ENCODE peak calls at places on chromosomes 16 and 17, in four cellular contexts. T is fibroblast of pulmonary artery, W is fibroblast of lung, U is adrenal gland. N is an unnamed sample.

GRCh38 chr17:38982858-38983746 is 15.9 kb upstream of the FBXO47 start:
- DNase-seq in T (peak; percentile 84), W (peak; percentile 58), U (peak; percentile 28), N (no peak)

GRCh38 chr17:18256776-18257175 is 1.8 kb downstream of the FLII start:
- DNase-seq in T (no peak), U (peak; percentile 21), W (no peak), N (no peak)

GRCh38 chr17:27506348-27507218 is 50.3 kb downstream of the KSR1 start:
- DNase-seq in U (no peak), T (no peak), W (peak; percentile 80), N (no peak)

GRCh38 chr17:42378597-42379594 is 9.3 kb downstream of the STAT3 start:
- DNase-seq in T (peak; percentile 34), W (peak; percentile 42), U (no peak), N (no peak)

GRCh38 chr17:36673068-36673467 is 71.7 kb downstream of the MRM1 start:
- DNase-seq in T (no peak), U (no peak), W (no peak), N (no peak)

GRCh38 chr16:2529061-2529931 is 1.9 kb downstream of the CEMP1 start:
- DNase-seq in U (no peak), T (no peak), W (no peak), N (no peak)

GRCh38 chr17:39225308-39225973 is at the start of gene STAC2:
- DNase-seq in W (no peak), T (no peak), U (no peak), N (no peak)

GRCh38 chr16:15899538-15900100 is 11.2 kb upstream of the CEP20 start:
- DNase-seq in T (peak; percentile 54), U (peak; percentile 33), W (peak; percentile 98), N (peak; percentile 30)

GRCh38 chr17:69512946-69513345 is 98.4 kb downstream of the MAP2K6 start:
- DNase-seq in U (no peak), W (no peak), T (no peak), N (no peak)

GRCh38 chr17:31524926-31525800 is 133.7 kb downstream of the RAB11FIP4 start:
- DNase-seq in W (peak; percentile 89), T (peak; percentile 95), U (peak; percentile 86), N (peak; percentile 47)

GRCh38 chr17:26773189-26774188 is 520.4 kb upstream of the WSB1 start:
- DNase-seq in U (no peak), W (no peak), T (no peak), N (no peak)

GRCh38 chr16:9091867-9092281 is 430 bp downstream of the HAPSTR1 start:
- DNase-seq in W (no peak), U (no peak), T (peak; percentile 33), N (no peak)

GRCh38 chr17:29753845-29754439 is 131.2 kb upstream of the CORO6 start:
- DNase-seq in T (no peak), U (no peak), W (no peak), N (no peak)

GRCh38 chr17:38996660-38997337 is 29.6 kb upstream of the FBXO47 start:
- DNase-seq in W (peak; percentile 52), U (no peak), T (no peak), N (no peak)

GRCh38 chr16:35596467-35596866 is 2137.1 kb downstream of the TP53TG3F start:
- DNase-seq in U (no peak), W (no peak), T (no peak), N (no peak)

GRCh38 chr17:77400445-77400870 is 259.7 kb downstream of the SEC14L1 start:
- DNase-seq in T (no peak), W (no peak), U (no peak), N (no peak)

GRCh38 chr17:39607851-39608130 is at the start of gene NEUROD2:
- DNase-seq in W (no peak), T (no peak), U (no peak), N (no peak)

GRCh38 chr16:89216315-89217137 is 977 bp upstream of the ZNF778 start:
- DNase-seq in U (peak; percentile 71), T (peak; percentile 79), W (peak; percentile 70), N (peak; percentile 27)

GRCh38 chr16:20898938-20899502 is 1.1 kb downstream of the DCUN1D3 start:
- DNase-seq in W (peak; percentile 93), U (no peak), T (peak; percentile 80), N (peak; percentile 54)

GRCh38 chr17:78383725-78384471 is 5.4 kb downstream of the PGS1 start:
- DNase-seq in W (peak; percentile 100), T (peak; percentile 99), U (peak; percentile 52), N (peak; percentile 96)

GRCh38 chr17:37567137-37567927 is 41.9 kb downstream of the SYNRG start:
- DNase-seq in T (no peak), U (no peak), W (peak; percentile 44), N (no peak)

GRCh38 chr17:17739388-17740066 is 58.3 kb downstream of the RAI1 start:
- DNase-seq in U (no peak), W (peak; percentile 71), T (peak; percentile 43), N (no peak)

GRCh38 chr17:78368854-78369495 is 9.1 kb upstream of the SOCS3 start:
- DNase-seq in T (no peak), W (no peak), U (no peak), N (no peak)

GRCh38 chr17:63911657-63912100 is 621 bp upstream of the CSHL1 start:
- DNase-seq in W (peak; percentile 5), U (peak; percentile 55), T (peak; percentile 30), N (no peak)

GRCh38 chr16:29745853-29746345 is at the start of gene C16orf54:
- DNase-seq in T (no peak), U (peak; percentile 31), W (no peak), N (no peak)

GRCh38 chr17:74380086-74380958 is 13.0 kb downstream of the GPR142 start:
- DNase-seq in U (no peak), W (no peak), T (no peak), N (no peak)

GRCh38 chr17:35314415-35315216 is 58.8 kb downstream of the SLFN11 start:
- DNase-seq in W (no peak), U (no peak), T (no peak), N (no peak)

GRCh38 chr16:84582958-84583516 is 34.8 kb downstream of the COTL1 start:
- DNase-seq in T (no peak), W (peak; percentile 85), U (no peak), N (no peak)

GRCh38 chr16:89117975-89118289 is 24.3 kb downstream of the ACSF3 start:
- DNase-seq in T (no peak), W (no peak), U (no peak), N (no peak)

GRCh38 chr16:28910046-28911031 is 14.7 kb downstream of the RABEP2 start:
- DNase-seq in W (no peak), U (no peak), T (no peak), N (no peak)

GRCh38 chr17:16418684-16419066 is 3.3 kb downstream of the TRPV2 start:
- DNase-seq in W (no peak), U (no peak), T (no peak), N (no peak)

GRCh38 chr16:66934138-66934838 is at the start of gene CIAO2B:
- DNase-seq in T (peak; percentile 87), U (peak; percentile 93), W (peak; percentile 82), N (no peak)
- H3K4me3 ChIP-seq in T (peak within 1 kb of the TSS; percentile 83), U (peak within 1 kb of the TSS; percentile 80), W (peak within 1 kb of the TSS; percentile 92), N (peak within 1 kb of the TSS; percentile 74)

GRCh38 chr16:49382916-49383315 is 9.3 kb downstream of the C16orf78 start:
- DNase-seq in W (no peak), U (no peak), T (no peak), N (no peak)
- TF ChIP-seq CTCF in W (no peak), U (no peak), T (no peak), N (no peak)

GRCh38 chr17:45574376-45574775 is 83.9 kb upstream of the PLEKHM1 start:
- DNase-seq in W (peak; percentile 64), U (no peak), T (peak; percentile 58), N (no peak)

GRCh38 chr17:45577571-45578279 is 87.2 kb upstream of the PLEKHM1 start:
- DNase-seq in T (no peak), W (no peak), U (no peak), N (no peak)

GRCh38 chr17:45575126-45575885 is 84.8 kb upstream of the PLEKHM1 start:
- DNase-seq in U (no peak), W (no peak), T (no peak), N (no peak)

GRCh38 chr17:45578516-45579455 is 88.3 kb upstream of the PLEKHM1 start:
- DNase-seq in T (no peak), U (no peak), W (no peak), N (no peak)

GRCh38 chr17:45573915-45574314 is 83.4 kb upstream of the PLEKHM1 start:
- DNase-seq in U (no peak), T (no peak), W (peak; percentile 19), N (no peak)
- H3K4me3 ChIP-seq in U (no peak overlapping the region), T (no peak overlapping the region), W (no peak overlapping the region), N (no peak overlapping the region)

GRCh38 chr17:81440511-81441244 is 45.4 kb downstream of the BAHCC1 start:
- DNase-seq in W (no peak), U (no peak), T (no peak), N (no peak)
- TF ChIP-seq CTCF in W (peak; percentile 19), U (peak; percentile 50), T (peak; percentile 46), N (peak; percentile 59)

GRCh38 chr17:7590743-7591142 is 849 bp upstream of the SOX15 start:
- DNase-seq in U (no peak), T (peak; percentile 44), W (peak; percentile 76), N (no peak)

GRCh38 chr17:7588553-7589203 is 1.2 kb downstream of the SOX15 start:
- DNase-seq in U (no peak), W (no peak), T (no peak), N (no peak)

GRCh38 chr17:7587831-7588230 is 2.1 kb downstream of the SOX15 start:
- DNase-seq in T (no peak), W (peak; percentile 54), U (no peak), N (no peak)

GRCh38 chr17:7589891-7590611 is at the start of gene SOX15:
- DNase-seq in U (no peak), T (no peak), W (peak; percentile 59), N (no peak)

DNA sequence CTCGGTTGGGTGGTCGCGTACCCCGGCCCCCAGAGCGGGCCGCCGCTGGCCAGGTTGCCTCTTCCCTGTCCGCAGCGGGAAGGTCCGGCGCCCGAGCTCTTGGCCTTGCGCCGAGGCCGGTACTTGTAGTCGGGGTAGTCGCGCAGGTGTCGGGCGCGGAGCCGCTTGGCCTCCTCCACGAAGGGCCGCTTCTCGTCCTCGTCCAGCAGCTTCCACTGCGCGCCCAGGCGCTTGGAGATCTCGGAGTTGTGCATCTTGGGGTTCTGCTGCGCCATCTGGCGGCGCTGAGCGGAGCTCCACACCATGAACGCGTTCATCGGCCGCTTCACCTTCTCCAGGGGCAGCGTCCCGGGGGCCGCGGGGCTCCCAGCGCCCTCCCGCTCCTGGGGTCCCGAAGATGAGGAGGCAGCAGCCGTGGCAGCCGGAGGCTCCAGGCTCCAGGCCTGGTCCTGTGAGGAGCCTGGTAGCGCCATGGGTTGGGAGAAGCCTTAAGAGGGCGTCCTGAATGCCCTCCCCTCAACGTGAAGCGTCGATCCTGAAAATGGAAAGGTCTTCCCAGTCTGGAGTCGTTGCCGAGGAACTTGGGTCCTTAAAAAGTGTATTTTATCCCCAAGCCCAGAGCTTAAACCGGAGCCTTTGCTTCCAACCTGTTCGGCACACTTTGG is 558 bp downstream of the SOX15 start:
- DNase-seq in T (peak; percentile 88), W (peak; percentile 75), U (peak; percentile 81), N (no peak)
- H3K4me3 ChIP-seq in T (no peak overlapping the region), W (no peak overlapping the region), U (peak overlapping the region; percentile 12), N (peak overlapping the region; percentile 22)

DNA sequence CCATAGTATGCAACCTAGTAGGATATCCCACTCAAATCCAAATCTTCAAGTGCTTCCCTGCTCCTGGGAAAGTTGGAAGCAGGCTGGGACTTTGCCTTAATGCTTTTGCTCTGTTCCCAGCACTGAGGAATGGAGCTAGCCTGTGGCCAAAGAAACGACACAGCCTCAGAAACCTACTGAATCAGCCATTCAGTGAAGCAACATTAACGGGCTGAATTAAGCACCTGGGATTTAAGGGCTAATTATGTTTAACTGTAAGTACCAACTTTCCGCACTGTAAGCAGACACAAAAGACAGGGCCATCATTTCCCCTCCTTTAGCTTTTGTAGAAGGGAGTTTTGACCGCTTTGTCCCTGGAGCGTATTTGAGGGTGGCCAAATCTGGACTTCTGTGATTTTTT is 17.7 kb upstream of the NOL11 start:
- DNase-seq in U (no peak), W (no peak), T (no peak), N (no peak)
- TF ChIP-seq CTCF in U (no peak), W (no peak), T (no peak), N (no peak)